ENCODE peak calls at places on chromosome 14, in nine cellular contexts. S is Peyer's patch; R is ascending aorta; V is left lung; T is mesenchymal stem cell; N is left ventricle myocardium inferior; I is CD4-positive, alpha-beta memory T cell; M is prostate gland; A is CD4-positive, CD25-positive, alpha-beta regulatory T cell. H is an unnamed sample. For H3K27me3, the result is how much of the 10 kb centered on the place peaks cover.

GRCh38 chr14:72518809-72519377 is 375.0 kb downstream of the DPF3 start:
- DNase-seq in T (no peak), A (no peak), V (no peak), R (no peak), M (no peak), S (peak), I (peak), N (no peak), H (no peak)

GRCh38 chr14:93200553-93200952 is 6.3 kb downstream of the GON7 start:
- DNase-seq in I (no peak), R (no peak), N (no peak), V (peak), T (no peak), S (no peak), A (no peak), M (no peak), H (no peak)

GRCh38 chr14:49769581-49770211 is 1.7 kb downstream of the KLHDC2 start:
- DNase-seq in S (no peak), V (peak), M (no peak), N (no peak), T (no peak), I (no peak), R (no peak), A (no peak), H (no peak)

GRCh38 chr14:92688434-92689375 is 59.7 kb downstream of the LGMN start:
- DNase-seq in A (no peak), M (no peak), N (no peak), V (no peak), I (no peak), R (no peak), S (no peak), T (no peak), H (no peak)

GRCh38 chr14:104090071-104090748 is 4.7 kb downstream of the ASPG start:
- DNase-seq in V (no peak), T (no peak), I (no peak), N (peak), S (no peak), A (no peak), M (no peak), R (no peak), H (no peak)

GRCh38 chr14:103136388-103137271 is 13.4 kb downstream of the TNFAIP2 start:
- DNase-seq in I (no peak), T (peak), A (no peak), V (peak), R (no peak), N (no peak), M (no peak), S (no peak), H (peak)

GRCh38 chr14:54796961-54797360 is 105.7 kb downstream of the GCH1 start:
- DNase-seq in N (no peak), R (no peak), S (no peak), T (peak), M (no peak), A (no peak), I (no peak), V (no peak), H (no peak)

GRCh38 chr14:43872222-43872621 is 634.9 kb downstream of the FSCB start:
- DNase-seq in V (no peak), T (no peak), M (no peak), I (no peak), S (no peak), N (no peak), A (no peak), R (no peak), H (no peak)

GRCh38 chr14:103537175-103537990 is 8.4 kb downstream of the TRMT61A start:
- DNase-seq in N (no peak), S (no peak), I (no peak), R (no peak), T (peak), A (no peak), V (no peak), M (no peak), H (no peak)

GRCh38 chr14:104228221-104228620 is 89.8 kb downstream of the KIF26A start:
- DNase-seq in M (no peak), N (no peak), S (no peak), A (no peak), R (no peak), T (no peak), V (peak), I (no peak), H (no peak)

GRCh38 chr14:85315290-85315689 is 214.7 kb upstream of the FLRT2 start:
- DNase-seq in V (no peak), M (no peak), N (no peak), I (no peak), A (no peak), R (no peak), T (peak), S (no peak), H (no peak)

GRCh38 chr14:103943673-103944072 is 1.3 kb upstream of the RD3L start:
- DNase-seq in T (peak), N (no peak), I (no peak), R (no peak), V (no peak), S (no peak), A (no peak), M (no peak), H (no peak)

GRCh38 chr14:61698216-61698980 is 3.1 kb downstream of the HIF1A start:
- DNase-seq in A (no peak), R (no peak), I (no peak), T (no peak), N (no peak), V (no peak), M (no peak), S (no peak), H (no peak)

GRCh38 chr14:88667555-88668273 is 104.9 kb downstream of the ZC3H14 start:
- DNase-seq in N (no peak), I (peak), A (peak), M (peak), T (peak), S (peak), V (no peak), R (peak), H (peak)

GRCh38 chr14:97368900-97369564 is 571.9 kb downstream of the VRK1 start:
- DNase-seq in V (no peak), M (no peak), S (no peak), A (no peak), N (no peak), I (no peak), T (no peak), R (no peak), H (no peak)

GRCh38 chr14:63275611-63276010 is 43.1 kb downstream of the GPHB5 start:
- DNase-seq in S (no peak), V (no peak), M (no peak), N (no peak), I (no peak), R (no peak), A (no peak), T (no peak), H (no peak)

GRCh38 chr14:72755766-72756165 is 138.1 kb downstream of the DPF3 start:
- DNase-seq in A (no peak), S (no peak), M (no peak), R (no peak), V (no peak), T (no peak), I (no peak), N (no peak), H (no peak)

GRCh38 chr14:101489092-101489760 is 72.1 kb upstream of the DIO3 start:
- DNase-seq in T (no peak), N (no peak), A (no peak), V (no peak), M (no peak), R (no peak), I (no peak), S (no peak), H (peak)

GRCh38 chr14:66045572-66046021 is 440.6 kb upstream of the CCDC196 start:
- DNase-seq in V (no peak), T (peak), A (no peak), I (no peak), R (no peak), S (no peak), M (no peak), N (peak), H (no peak)

GRCh38 chr14:60632257-60632656 is 17.0 kb downstream of the SIX1 start:
- DNase-seq in M (no peak), A (no peak), V (no peak), N (no peak), T (no peak), I (no peak), R (no peak), S (no peak), H (no peak)

GRCh38 chr14:99511421-99512109 is 30.4 kb downstream of the CCNK start:
- DNase-seq in T (no peak), R (peak), S (peak), A (no peak), I (no peak), M (no peak), V (no peak), N (peak), H (peak)

GRCh38 chr14:64682173-64682710 is 22.0 kb upstream of the PLEKHG3 start:
- DNase-seq in N (peak), A (no peak), V (peak), R (peak), M (peak), I (no peak), T (peak), S (no peak), H (peak)

GRCh38 chr14:73788871-73789590 is 62.6 kb upstream of the PTGR2 start:
- DNase-seq in R (no peak), N (no peak), V (no peak), M (no peak), A (no peak), T (no peak), I (no peak), S (no peak), H (peak)

GRCh38 chr14:65206448-65207096 is 104.3 kb upstream of the MAX start:
- DNase-seq in M (no peak), R (no peak), I (no peak), S (no peak), N (no peak), T (peak), A (no peak), V (no peak), H (no peak)

GRCh38 chr14:94128216-94128839 is 1.1 kb downstream of the IFI27L2 start:
- DNase-seq in I (no peak), A (no peak), N (no peak), R (peak), T (no peak), M (no peak), V (no peak), S (no peak), H (no peak)

GRCh38 chr14:84254205-84254788 is 1275.6 kb upstream of the FLRT2 start:
- DNase-seq in M (peak), V (no peak), T (peak), R (no peak), A (no peak), N (no peak), S (no peak), I (no peak), H (no peak)

GRCh38 chr14:49160983-49161382 is 425.2 kb downstream of the RPS29 start:
- DNase-seq in T (no peak), V (no peak), I (no peak), M (no peak), N (no peak), A (no peak), R (no peak), S (no peak), H (no peak)

GRCh38 chr14:97458302-97459137 is 661.3 kb downstream of the VRK1 start:
- DNase-seq in I (peak), T (no peak), S (peak), R (no peak), M (no peak), A (peak), V (no peak), N (no peak), H (peak)

GRCh38 chr14:21192447-21192822 is 36.6 kb upstream of the OR5AU1 start:
- DNase-seq in R (no peak), V (no peak), A (no peak), N (no peak), I (no peak), M (no peak), S (no peak), T (no peak), H (no peak)

DNA sequence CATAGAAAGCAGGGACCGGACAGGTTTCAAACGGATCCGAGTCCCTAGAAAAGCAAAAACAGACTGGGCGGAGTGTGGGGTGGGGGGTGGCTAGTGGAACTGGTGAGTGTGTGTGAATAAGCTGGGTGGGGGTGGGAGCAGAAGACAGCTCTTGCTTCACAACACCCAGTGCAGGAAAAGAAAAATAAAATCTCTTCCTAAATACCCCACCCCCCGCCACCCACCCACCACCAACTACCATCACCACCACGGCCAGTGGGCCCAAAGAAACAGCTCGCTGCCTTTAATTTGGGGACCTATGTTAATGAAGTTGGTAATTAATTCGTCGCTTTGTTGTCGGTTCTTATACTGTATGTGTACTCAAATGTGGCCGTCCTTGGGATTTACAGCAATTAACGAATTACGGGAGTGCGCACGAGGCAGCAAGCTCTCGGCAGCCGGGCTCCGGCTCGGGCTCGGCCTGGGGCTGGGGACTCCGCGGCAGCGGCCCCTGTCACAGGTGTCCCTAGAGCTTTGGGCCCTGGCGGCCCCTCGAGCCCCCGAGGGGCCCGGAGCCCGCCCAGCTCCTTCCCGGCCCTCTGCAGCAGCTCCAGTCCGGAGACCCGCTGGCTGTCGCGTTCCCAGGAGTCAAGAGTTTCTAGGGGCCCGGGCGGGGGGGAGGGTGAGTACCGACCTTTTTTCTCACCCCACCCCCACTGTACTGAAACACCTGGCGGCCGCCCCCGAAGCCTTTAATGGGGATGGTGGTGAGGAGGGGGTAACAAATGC is 1.5 kb upstream of the OTX2 start:
- DNase-seq in V (no peak), I (no peak), T (no peak), N (no peak), S (no peak), R (no peak), M (no peak), A (no peak), H (no peak)
- H3K27me3 ChIP-seq in V (half or more), I (under half), T (half or more), N (half or more), S (half or more), R (under half), M (half or more), A (under half), H (under half)

DNA sequence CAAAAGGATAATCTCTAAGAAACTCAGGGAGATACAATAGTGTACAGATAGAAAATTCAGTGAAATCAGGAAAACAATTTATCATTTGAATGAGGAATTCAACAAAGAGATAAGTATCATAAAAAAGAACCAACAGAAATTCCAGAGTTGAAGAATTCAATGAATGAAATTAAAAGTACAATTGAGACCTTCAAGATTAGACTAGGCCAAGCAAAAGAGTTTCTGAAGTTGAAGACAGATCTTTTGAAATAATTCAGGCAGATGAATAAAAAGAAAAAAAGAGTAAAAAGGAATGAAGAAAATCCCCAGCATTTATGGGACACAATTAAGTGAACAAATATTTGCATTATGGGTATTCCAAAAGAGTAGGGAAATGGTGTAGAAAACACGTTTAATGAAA is 412.6 kb downstream of the TMEM121 start:
- DNase-seq in N (no peak), V (no peak), A (no peak), S (no peak), I (no peak), R (no peak), T (no peak), M (no peak), H (no peak)
- H3K27me3 ChIP-seq in N (under half), V (under half), A (under half), S (under half), I (under half), R (under half), T (under half), M (under half), H (under half)

GRCh38 chr14:36173161-36173560 is 3.4 kb downstream of the PTCSC3 start:
- DNase-seq in A (no peak), T (no peak), I (no peak), V (no peak), M (no peak), R (no peak), S (no peak), N (no peak), H (no peak)
- H3K27me3 ChIP-seq in A (under half), T (under half), I (under half), V (under half), M (under half), R (under half), S (under half), N (under half), H (under half)

GRCh38 chr14:36582874-36583241 is 444 bp upstream of the NKX2-8 start:
- DNase-seq in V (no peak), A (no peak), S (no peak), N (no peak), I (no peak), M (no peak), R (no peak), T (no peak), H (no peak)
- H3K27me3 ChIP-seq in V (half or more), A (under half), S (under half), N (half or more), I (under half), M (under half), R (under half), T (half or more), H (under half)

GRCh38 chr14:50963919-50964318 is 19.6 kb upstream of the PYGL start:
- DNase-seq in S (no peak), V (no peak), N (no peak), R (no peak), M (no peak), I (no peak), T (no peak), A (no peak), H (no peak)
- H3K27me3 ChIP-seq in S (under half), V (under half), N (under half), R (under half), M (under half), I (under half), T (under half), A (under half), H (under half)

DNA sequence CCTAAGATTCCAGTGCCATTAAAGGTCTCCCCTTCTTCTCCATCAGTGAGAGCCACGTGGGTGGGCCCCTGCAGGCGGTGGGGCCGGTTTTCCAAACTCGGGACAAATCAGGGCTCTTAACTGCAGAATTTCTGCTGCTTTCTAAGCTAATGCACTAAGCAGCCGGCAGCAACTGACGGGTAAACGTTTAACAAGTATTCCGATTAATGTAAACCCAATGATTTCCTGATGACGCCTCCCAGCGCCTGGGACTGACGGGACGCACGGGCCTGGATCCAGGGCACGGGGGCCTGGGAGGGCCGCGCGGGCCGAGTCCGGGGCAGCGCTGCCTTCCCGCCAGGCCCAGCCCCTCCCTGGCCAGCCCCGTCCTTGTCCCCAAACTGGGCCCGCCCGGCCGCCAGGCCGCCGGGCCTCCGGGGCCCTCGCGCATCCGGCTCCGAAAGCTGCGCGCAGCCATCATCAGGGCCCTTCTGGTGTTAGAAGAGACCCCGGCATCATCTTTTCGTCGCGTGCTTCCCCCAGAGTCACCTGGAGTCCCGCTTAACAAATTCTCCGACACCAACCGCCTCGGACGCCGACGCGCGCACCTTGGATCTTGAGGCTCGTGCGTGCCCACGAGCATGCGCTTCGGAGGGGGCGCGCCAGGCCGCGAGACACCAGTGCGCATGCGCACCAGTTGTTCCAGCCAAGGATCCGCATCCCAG is at the start of gene MLH3:
- DNase-seq in A (peak), I (peak), M (peak), R (peak), S (peak), T (peak), V (peak), N (peak), H (peak)
- H3K27me3 ChIP-seq in A (under half), I (under half), M (under half), R (under half), S (under half), T (under half), V (under half), N (under half), H (under half)

GRCh38 chr14:69161590-69161989 is 8.7 kb upstream of the DCAF5 start:
- DNase-seq in M (no peak), I (no peak), N (no peak), T (no peak), R (no peak), V (no peak), S (no peak), A (no peak), H (no peak)
- H3K27me3 ChIP-seq in M (under half), I (under half), N (under half), T (under half), R (under half), V (under half), S (under half), A (under half), H (under half)

GRCh38 chr14:105503918-105504692 is 13.1 kb downstream of the TEDC1 start:
- DNase-seq in N (no peak), I (no peak), T (no peak), R (no peak), V (peak), S (no peak), A (no peak), M (no peak), H (no peak)

GRCh38 chr14:105508601-105509000 is 17.6 kb downstream of the TEDC1 start:
- DNase-seq in T (no peak), A (no peak), M (no peak), N (no peak), I (no peak), R (no peak), S (no peak), V (peak), H (no peak)

GRCh38 chr14:105507247-105507646 is 16.2 kb downstream of the TEDC1 start:
- DNase-seq in T (no peak), I (no peak), S (no peak), V (peak), N (no peak), M (no peak), R (no peak), A (no peak), H (no peak)

GRCh38 chr14:105505101-105505500 is 14.1 kb downstream of the TEDC1 start:
- DNase-seq in M (no peak), N (no peak), A (no peak), R (no peak), I (no peak), V (peak), S (no peak), T (no peak), H (no peak)

GRCh38 chr14:105508069-105508468 is 17.0 kb downstream of the TEDC1 start:
- DNase-seq in A (no peak), I (no peak), T (no peak), S (no peak), R (no peak), N (no peak), V (peak), M (no peak), H (no peak)
- H3K27me3 ChIP-seq in A (under half), I (under half), T (under half), S (under half), R (under half), N (half or more), V (half or more), M (under half), H (under half)